ENCODE peak calls at places on chromosomes 16 and 17, in four cellular contexts. F is cardiac muscle cell, X is A549, J is foreskin fibroblast. I is an unnamed sample.

GRCh38 chr17:10683853-10684252 is 13.5 kb downstream of the SCO1 start:
- DNase-seq in F (peak), X (peak), J (peak), I (no peak)

GRCh38 chr17:73493212-73493814 is 150.9 kb downstream of the SDK2 start:
- DNase-seq in F (no peak), J (no peak), X (no peak), I (no peak)

GRCh38 chr17:63706346-63707102 is 6.6 kb upstream of the LIMD2 start:
- DNase-seq in F (no peak), X (no peak), J (no peak), I (no peak)

GRCh38 chr16:75250809-75251279 is 580 bp downstream of the BCAR1 start:
- DNase-seq in F (no peak), J (peak), X (peak), I (peak)

GRCh38 chr17:15922586-15922985 is 22.3 kb upstream of the ADORA2B start:
- DNase-seq in X (no peak), J (no peak), F (no peak), I (no peak)

GRCh38 chr17:72555052-72555451 is 434.2 kb downstream of the SOX9 start:
- DNase-seq in X (no peak), J (no peak), F (no peak), I (no peak)

GRCh38 chr17:77295410-77295809 is 154.6 kb downstream of the SEC14L1 start:
- DNase-seq in X (no peak), J (no peak), F (no peak), I (no peak)

GRCh38 chr16:67206129-67206837 is 7.4 kb downstream of the ELMO3 start:
- DNase-seq in J (no peak), F (no peak), X (no peak), I (no peak)

GRCh38 chr16:583470-583814 is 6.4 kb upstream of the RAB40C start:
- DNase-seq in X (no peak), J (no peak), F (no peak), I (no peak)

GRCh38 chr16:68749424-68749823 is 12.3 kb downstream of the CDH1 start:
- DNase-seq in J (no peak), F (no peak), X (no peak), I (no peak)

GRCh38 chr17:72850410-72850809 is 242.1 kb downstream of the SLC39A11 start:
- DNase-seq in X (no peak), F (peak), J (peak), I (no peak)

GRCh38 chr17:71437176-71437575 is 683.6 kb upstream of the SOX9 start:
- DNase-seq in F (peak), J (no peak), X (no peak), I (no peak)

GRCh38 chr17:73192894-73193701 is at the start of gene COG1:
- DNase-seq in X (peak), F (peak), J (peak), I (peak)

GRCh38 chr16:88570691-88571092 is 489 bp downstream of the ZC3H18 start:
- DNase-seq in X (no peak), F (peak), J (peak), I (no peak)

GRCh38 chr17:51761105-51761504 is 397.4 kb downstream of the CA10 start:
- DNase-seq in F (no peak), X (no peak), J (no peak), I (no peak)

GRCh38 chr17:58334661-58335060 is 6.1 kb upstream of the TSPOAP1 start:
- DNase-seq in J (no peak), F (no peak), X (no peak), I (no peak)

GRCh38 chr17:73420897-73421296 is 109.1 kb upstream of the CDC42EP4 start:
- DNase-seq in F (peak), X (peak), J (no peak), I (no peak)

GRCh38 chr17:14303343-14304221 is 2.7 kb downstream of the HS3ST3B1 start:
- DNase-seq in X (no peak), J (peak), F (peak), I (peak)

GRCh38 chr17:15381707-15382106 is 40.3 kb upstream of the TEKT3 start:
- DNase-seq in J (no peak), X (no peak), F (no peak), I (no peak)

GRCh38 chr16:74606521-74607309 is at the start of gene GLG1:
- DNase-seq in F (peak), J (peak), X (peak), I (peak)

GRCh38 chr16:78748471-78748929 is 649.0 kb downstream of the WWOX start:
- DNase-seq in J (no peak), F (no peak), X (no peak), I (no peak)

GRCh38 chr16:11326737-11327276 is 18.5 kb upstream of the RMI2 start:
- DNase-seq in F (no peak), J (no peak), X (no peak), I (no peak)

GRCh38 chr16:57377080-57377841 is 5.0 kb downstream of the CX3CL1 start:
- DNase-seq in X (peak), J (no peak), F (peak), I (no peak)

GRCh38 chr16:74577882-74578366 is 29.0 kb downstream of the GLG1 start:
- DNase-seq in J (peak), X (no peak), F (no peak), I (no peak)

GRCh38 chr17:30422171-30422570 is 43.4 kb downstream of the CPD start:
- DNase-seq in J (no peak), X (no peak), F (peak), I (no peak)

GRCh38 chr17:42849031-42849430 is 2.0 kb upstream of the AOC3 start:
- DNase-seq in J (no peak), X (no peak), F (no peak), I (no peak)

GRCh38 chr16:22977294-22977697 is 163.3 kb downstream of the HS3ST2 start:
- DNase-seq in F (no peak), X (no peak), J (peak), I (no peak)

GRCh38 chr17:83051423-83052240 is 27.8 kb upstream of the METRNL start:
- DNase-seq in F (peak), X (peak), J (peak), I (peak)

GRCh38 chr16:49213594-49213993 is 68.0 kb downstream of the CBLN1 start:
- DNase-seq in F (no peak), J (no peak), X (no peak), I (no peak)

GRCh38 chr16:85527042-85527766 is 85.9 kb upstream of the GSE1 start:
- DNase-seq in F (no peak), X (no peak), J (no peak), I (no peak)

GRCh38 chr16:85529489-85530369 is 83.4 kb upstream of the GSE1 start:
- DNase-seq in J (no peak), X (no peak), F (no peak), I (no peak)

GRCh38 chr16:85527767-85528297 is 85.3 kb upstream of the GSE1 start:
- DNase-seq in J (no peak), X (no peak), F (no peak), I (no peak)

GRCh38 chr16:85530370-85530739 is 82.8 kb upstream of the GSE1 start:
- DNase-seq in F (no peak), X (no peak), J (no peak), I (no peak)

GRCh38 chr16:85528528-85529387 is 84.4 kb upstream of the GSE1 start:
- DNase-seq in F (peak), X (peak), J (no peak), I (peak)
- TF ChIP-seq CTCF in F (peak), X (peak), J (peak), I (peak)

GRCh38 chr17:17103160-17103559 is 60.9 kb downstream of the MPRIP start:
- DNase-seq in F (no peak), J (no peak), X (no peak), I (no peak)
- TF ChIP-seq CTCF in F (no peak), J (no peak), X (no peak), I (no peak)

GRCh38 chr17:75652934-75653549 is 13.9 kb downstream of the RECQL5 start:
- DNase-seq in J (peak), X (peak), F (peak), I (peak)

GRCh38 chr17:75650874-75651273 is 16.1 kb downstream of the RECQL5 start:
- DNase-seq in X (no peak), F (no peak), J (no peak), I (no peak)

GRCh38 chr17:75658237-75658636 is 8.7 kb downstream of the RECQL5 start:
- DNase-seq in F (no peak), X (no peak), J (no peak), I (no peak)

GRCh38 chr17:75652341-75652740 is 14.6 kb downstream of the RECQL5 start:
- DNase-seq in J (no peak), X (no peak), F (no peak), I (no peak)

DNA sequence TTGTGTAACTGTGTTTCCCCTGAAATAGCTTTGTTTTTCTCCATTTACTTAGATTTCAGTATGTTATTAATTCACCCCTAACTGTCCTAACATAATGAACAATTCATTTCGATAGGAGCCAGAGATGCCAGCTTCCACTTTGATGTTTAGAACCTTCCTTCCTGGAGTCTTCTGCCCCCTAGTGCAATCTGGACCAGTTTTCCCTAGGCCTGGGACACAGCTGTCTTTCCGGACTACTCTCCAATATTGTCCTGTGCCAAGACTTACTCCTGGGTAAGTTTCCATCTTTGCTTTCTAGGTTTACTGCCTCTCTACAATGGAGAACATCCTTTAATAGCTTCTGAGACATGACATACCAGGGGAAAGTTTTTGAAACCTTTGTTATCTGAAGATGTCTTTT is 12.8 kb downstream of the RECQL5 start:
- DNase-seq in X (no peak), J (peak), F (peak), I (no peak)
- TF ChIP-seq CTCF in X (peak), J (no peak), F (no peak), I (no peak)

GRCh38 chr17:46060461-46060860 is 61.4 kb downstream of the STH start:
- DNase-seq in X (no peak), J (no peak), F (no peak), I (no peak)

GRCh38 chr17:46064460-46064859 is 65.4 kb downstream of the STH start:
- DNase-seq in X (no peak), J (no peak), F (no peak), I (no peak)

GRCh38 chr17:46063239-46063638 is 64.2 kb downstream of the STH start:
- DNase-seq in X (peak), J (peak), F (peak), I (no peak)

GRCh38 chr17:46059457-46059856 is 60.4 kb downstream of the STH start:
- DNase-seq in F (no peak), J (no peak), X (no peak), I (no peak)

DNA sequence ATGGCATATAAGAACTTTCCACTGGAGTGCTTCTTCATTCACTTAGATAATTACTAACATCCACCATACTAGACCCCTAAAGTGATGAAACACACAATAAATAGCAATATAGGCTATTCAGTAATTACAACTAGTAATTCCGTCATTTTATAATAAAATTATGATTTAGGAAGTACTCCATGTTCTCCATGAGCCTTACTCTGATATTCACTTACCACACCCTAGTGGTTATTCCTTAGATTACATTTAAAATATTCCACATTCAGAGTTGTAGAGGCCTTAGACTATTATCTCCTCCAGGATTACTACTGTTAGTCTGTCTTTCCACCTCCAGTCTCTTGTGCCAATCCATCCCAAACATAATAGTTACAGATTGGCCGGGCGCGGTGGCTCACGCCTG is 62.4 kb downstream of the STH start:
- DNase-seq in X (peak), J (peak), F (peak), I (no peak)
- TF ChIP-seq CTCF in X (peak), J (peak), F (peak), I (peak)

DNA sequence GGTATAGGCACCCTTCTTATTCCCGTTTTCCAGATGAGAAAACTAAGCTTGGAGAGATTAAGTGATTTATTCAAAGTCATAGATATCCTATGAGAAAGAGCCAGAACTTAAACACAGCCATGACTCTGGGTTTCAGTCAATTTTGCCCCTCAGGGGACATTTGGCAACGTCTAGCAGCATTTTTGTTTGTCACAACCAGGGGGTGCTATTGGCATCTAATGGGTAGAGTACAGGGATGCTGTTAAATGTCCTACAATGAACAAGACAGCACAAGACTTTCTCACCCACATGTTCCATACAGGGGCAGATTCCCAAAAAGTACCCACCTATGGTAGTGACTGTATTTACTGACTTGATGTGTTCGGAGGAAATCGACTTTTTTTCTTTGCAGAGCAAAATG is 4.8 kb upstream of the SHISA9 start:
- DNase-seq in J (peak), X (no peak), F (no peak), I (no peak)
- TF ChIP-seq CTCF in J (peak), X (peak), F (no peak), I (peak)

GRCh38 chr17:9200197-9200662 is 178.9 kb downstream of the NTN1 start:
- DNase-seq in X (no peak), F (no peak), J (no peak), I (no peak)
- TF ChIP-seq CTCF in X (no peak), F (no peak), J (no peak), I (no peak)

DNA sequence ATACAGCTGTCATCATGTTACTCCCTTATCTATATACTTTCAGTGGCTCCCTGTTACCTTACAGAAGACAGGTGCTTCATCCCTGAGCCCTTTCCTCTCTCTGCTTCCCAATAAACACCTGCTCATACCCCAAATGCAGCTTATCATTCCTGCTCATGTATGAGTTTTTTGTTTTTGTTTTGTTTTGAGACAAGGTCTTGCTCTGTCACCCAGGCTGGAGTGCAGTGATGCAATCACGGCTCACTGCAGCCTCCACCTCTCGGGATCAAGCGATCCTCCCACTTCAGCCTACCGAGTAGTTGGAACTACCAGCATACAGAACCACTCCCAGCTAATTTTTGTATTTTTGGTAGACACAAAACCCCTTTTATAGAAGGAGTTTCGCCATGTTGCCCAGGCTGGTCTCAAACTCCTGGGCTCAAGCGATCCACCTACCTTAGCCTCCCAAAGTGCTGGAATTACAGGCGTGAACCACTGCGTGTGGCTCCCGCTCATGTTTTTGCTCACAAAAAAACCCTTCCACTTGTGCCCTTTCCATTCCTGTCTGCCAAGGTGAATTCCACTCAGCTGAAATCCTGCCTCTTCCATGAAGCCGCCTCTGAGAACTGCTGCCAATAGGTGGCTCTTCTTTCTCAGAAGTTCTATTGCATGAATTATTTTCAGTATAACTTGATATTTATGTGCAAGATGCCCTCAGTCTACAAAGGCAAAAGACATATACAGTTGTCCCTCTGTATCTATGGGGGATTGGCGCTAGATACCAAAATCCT is 7.9 kb upstream of the RNF157 start:
- DNase-seq in X (no peak), J (peak), F (no peak), I (no peak)
- TF ChIP-seq CTCF in X (peak), J (peak), F (peak), I (no peak)

GRCh38 chr16:6016530-6017184 is 919.1 kb upstream of the EEF2KMT start:
- DNase-seq in F (no peak), X (peak), J (no peak), I (peak)
- TF ChIP-seq CTCF in F (no peak), X (peak), J (peak), I (peak)

I was measured in nephron progenitor cell.